ENCODE peak calls at places on chromosomes 2 and 18, in four cellular contexts. X is lower lobe of right lung, K is choroid plexus epithelial cell, G is GM12864. Y is an unnamed sample.

GRCh38 chr2:238280083-238280816 is 8.2 kb downstream of the PER2 start:
- DNase-seq in G (no peak), X (peak), K (no peak), Y (no peak)

GRCh38 chr2:12265646-12266045 is 451.1 kb upstream of the TRIB2 start:
- DNase-seq in X (no peak), G (no peak), K (peak), Y (no peak)

GRCh38 chr18:55195863-55196262 is 236.6 kb upstream of the CCDC68 start:
- DNase-seq in X (no peak), G (no peak), K (no peak), Y (no peak)

GRCh38 chr2:190618030-190618429 is 30.9 kb upstream of the NAB1 start:
- DNase-seq in K (no peak), G (no peak), X (no peak), Y (no peak)

GRCh38 chr2:238380785-238381184 is 45.9 kb upstream of the ASB1 start:
- DNase-seq in G (no peak), X (no peak), K (peak), Y (no peak)

GRCh38 chr18:54774971-54775665 is 53.2 kb upstream of the RAB27B start:
- DNase-seq in X (no peak), G (no peak), K (no peak), Y (no peak)

GRCh38 chr2:237685408-237685807 is 58.0 kb downstream of the LRRFIP1 start:
- DNase-seq in K (peak), G (no peak), X (no peak), Y (no peak)

GRCh38 chr2:18991177-18992168 is 366.9 kb downstream of the OSR1 start:
- DNase-seq in X (peak), G (no peak), K (peak), Y (no peak)

GRCh38 chr18:63106727-63107126 is 212.8 kb downstream of the BCL2 start:
- DNase-seq in K (no peak), G (no peak), X (no peak), Y (peak)

GRCh38 chr2:64858541-64859031 is 130.6 kb upstream of the SLC1A4 start:
- DNase-seq in X (no peak), K (no peak), G (no peak), Y (no peak)

GRCh38 chr2:46874236-46874929 is 41.2 kb downstream of the MCFD2 start:
- DNase-seq in K (peak), X (no peak), G (no peak), Y (no peak)

GRCh38 chr2:160278889-160279196 is 78.8 kb upstream of the ITGB6 start:
- DNase-seq in G (no peak), X (no peak), K (peak), Y (no peak)

GRCh38 chr2:196597531-196597930 is 42.0 kb upstream of the CCDC150 start:
- DNase-seq in G (no peak), K (no peak), X (no peak), Y (no peak)

GRCh38 chr2:79611448-79612016 is 98.7 kb downstream of the CTNNA2 start:
- DNase-seq in G (no peak), X (no peak), K (no peak), Y (no peak)

GRCh38 chr2:115654362-115654761 is 1211.9 kb downstream of the DPP10 start:
- DNase-seq in G (no peak), X (no peak), K (no peak), Y (no peak)

GRCh38 chr2:104852161-104852689 is 1.7 kb upstream of the POU3F3 start:
- DNase-seq in K (peak), X (no peak), G (no peak), Y (no peak)

GRCh38 chr2:174787485-174788205 is 23.4 kb upstream of the CHRNA1 start:
- DNase-seq in K (peak), G (no peak), X (no peak), Y (no peak)

GRCh38 chr2:62705859-62706720 is 577 bp downstream of the EHBP1 start:
- DNase-seq in G (no peak), X (peak), K (peak), Y (peak)

GRCh38 chr18:75454022-75454795 is 26.7 kb upstream of the SMIM21 start:
- DNase-seq in X (no peak), K (no peak), G (no peak), Y (no peak)

GRCh38 chr2:45170976-45171514 is 161.8 kb upstream of the SIX2 start:
- DNase-seq in K (peak), G (no peak), X (no peak), Y (no peak)

GRCh38 chr2:45168731-45169338 is 159.6 kb upstream of the SIX2 start:
- DNase-seq in X (no peak), K (no peak), G (no peak), Y (no peak)

GRCh38 chr2:45169339-45170190 is 160.3 kb upstream of the SIX2 start:
- DNase-seq in K (peak), X (no peak), G (no peak), Y (no peak)

GRCh38 chr2:45167885-45168284 is 158.6 kb upstream of the SIX2 start:
- DNase-seq in X (no peak), G (no peak), K (no peak), Y (no peak)

DNA sequence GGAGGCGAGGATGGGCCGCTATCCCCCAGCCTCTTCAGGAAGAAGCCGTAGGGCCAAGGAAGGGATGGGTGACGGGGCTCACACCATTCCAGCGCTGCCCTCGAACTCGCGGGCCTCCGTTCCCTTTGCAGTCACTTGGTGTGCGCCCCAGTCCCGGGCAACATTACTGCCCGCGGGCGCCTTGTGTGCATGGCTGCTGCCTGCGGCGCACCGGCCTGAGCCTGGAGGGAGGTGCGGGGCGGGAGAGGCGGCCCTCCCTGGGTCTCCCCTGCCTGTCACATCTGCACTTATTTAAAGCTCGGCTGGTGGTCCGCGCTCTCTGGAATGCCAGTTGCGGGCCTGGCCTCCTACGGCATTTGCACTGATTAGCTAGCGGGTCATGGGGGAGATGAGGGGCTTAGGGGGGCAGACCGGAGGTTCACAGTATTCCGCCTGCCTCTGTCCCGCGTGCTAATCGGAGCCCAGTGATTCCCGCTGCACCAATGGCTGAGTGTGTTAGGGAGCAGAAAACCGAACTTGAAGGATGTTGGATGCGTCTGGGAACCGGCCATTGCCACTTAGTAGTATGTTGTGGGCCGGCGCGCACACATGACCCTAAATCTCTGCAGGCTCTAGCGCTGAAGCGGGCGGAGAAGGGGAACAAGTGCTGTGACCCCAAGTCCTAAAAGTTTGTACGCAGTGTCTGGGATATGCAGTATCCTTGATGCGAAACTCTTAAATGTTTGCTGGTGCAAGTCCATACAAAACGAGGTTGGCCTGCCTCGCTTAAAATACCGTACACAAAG is 161.1 kb upstream of the SIX2 start:
- DNase-seq in G (no peak), K (peak), X (no peak), Y (no peak)
- H3K4me3 ChIP-seq in G (no peak), K (peak), X (peak), Y (no peak)

DNA sequence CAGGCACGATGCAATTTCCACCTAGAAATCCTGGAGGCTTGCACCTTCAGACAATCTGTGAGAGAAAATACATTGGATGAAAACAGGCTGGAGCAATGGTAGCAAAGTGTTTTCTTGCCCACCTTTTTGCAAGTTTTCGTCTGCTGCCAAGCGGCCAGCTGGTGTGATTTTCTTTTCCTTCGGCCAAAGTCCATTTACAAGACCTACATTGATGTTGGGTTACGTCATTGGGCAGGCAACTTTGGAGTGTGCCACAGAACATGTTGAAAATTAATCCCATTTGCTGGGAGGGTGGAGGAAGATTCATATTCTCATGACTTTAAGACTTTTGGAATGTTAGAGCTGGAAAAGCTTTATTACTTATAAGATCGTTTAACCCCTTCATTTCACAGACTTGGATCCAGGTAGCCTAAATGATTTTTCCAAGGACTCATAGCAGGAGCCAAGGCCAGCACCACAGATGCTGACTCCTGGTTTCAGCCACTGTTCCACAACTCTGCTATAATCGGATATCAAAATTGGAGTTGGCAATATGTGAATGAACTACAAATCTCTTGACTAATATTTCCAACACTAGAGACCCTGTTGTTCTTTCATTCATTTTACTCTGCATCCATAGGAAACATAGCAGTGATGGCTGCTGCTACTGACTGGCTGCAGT is 352.1 kb downstream of the RND3 start:
- DNase-seq in G (no peak), X (no peak), K (no peak), Y (no peak)
- H3K4me3 ChIP-seq in G (no peak), X (no peak), K (no peak), Y (no peak)

GRCh38 chr2:49755777-49756176 is 601.5 kb upstream of the FSHR start:
- DNase-seq in G (no peak), K (no peak), X (no peak), Y (no peak)

GRCh38 chr2:49753344-49753930 is 599.1 kb upstream of the FSHR start:
- DNase-seq in X (no peak), G (no peak), K (no peak), Y (no peak)
- H3K4me3 ChIP-seq in X (no peak), G (no peak), K (no peak), Y (no peak)

GRCh38 chr2:48213646-48214045 is 307.3 kb upstream of the FBXO11 start:
- DNase-seq in K (no peak), G (no peak), X (no peak), Y (no peak)
- H3K4me3 ChIP-seq in K (no peak), G (no peak), X (no peak), Y (no peak)

Y was measured in GM12865.